ENCODE peak calls at places on chromosomes 6 and 20, in four cellular contexts. One of them, this sample, is unnamed.

GRCh38 chr6:144151010-144151727 is 852 bp downstream of the STX11 start:
- DNase-seq in prostate gland: no peak
- DNase-seq in body of pancreas: peak
- DNase-seq in psoas muscle: no peak
- DNase-seq in this sample: peak

GRCh38 chr6:45655630-45656422 is 278.1 kb upstream of the SUPT3H start:
- DNase-seq in prostate gland: no peak
- DNase-seq in body of pancreas: no peak
- DNase-seq in psoas muscle: no peak
- DNase-seq in this sample: no peak

GRCh38 chr20:13141541-13141940 is 79.5 kb upstream of the ISM1 start:
- DNase-seq in psoas muscle: no peak
- DNase-seq in body of pancreas: no peak
- DNase-seq in prostate gland: no peak
- DNase-seq in this sample: no peak

GRCh38 chr6:6885521-6886088 is 222.2 kb upstream of the RREB1 start:
- DNase-seq in body of pancreas: peak
- DNase-seq in psoas muscle: peak
- DNase-seq in prostate gland: no peak
- DNase-seq in this sample: peak

GRCh38 chr20:45833030-45833882 is at the start of gene SNX21:
- DNase-seq in psoas muscle: peak
- DNase-seq in body of pancreas: peak
- DNase-seq in prostate gland: peak
- DNase-seq in this sample: peak

GRCh38 chr6:109922851-109923250 is 55.3 kb upstream of the GPR6 start:
- DNase-seq in prostate gland: no peak
- DNase-seq in body of pancreas: no peak
- DNase-seq in psoas muscle: no peak
- DNase-seq in this sample: no peak

GRCh38 chr20:59351148-59352040 is 51.0 kb downstream of the EDN3 start:
- DNase-seq in psoas muscle: no peak
- DNase-seq in body of pancreas: no peak
- DNase-seq in prostate gland: no peak
- DNase-seq in this sample: no peak

GRCh38 chr6:18122128-18123093 is at the start of gene NHLRC1:
- DNase-seq in prostate gland: peak
- DNase-seq in psoas muscle: peak
- DNase-seq in body of pancreas: peak
- DNase-seq in this sample: peak

GRCh38 chr6:37059344-37060194 is 54.1 kb downstream of the FGD2 start:
- DNase-seq in body of pancreas: peak
- DNase-seq in prostate gland: peak
- DNase-seq in psoas muscle: peak
- DNase-seq in this sample: peak

GRCh38 chr20:35831029-35831428 is 59.2 kb downstream of the PHF20 start:
- DNase-seq in prostate gland: no peak
- DNase-seq in body of pancreas: no peak
- DNase-seq in psoas muscle: no peak
- DNase-seq in this sample: no peak

GRCh38 chr20:2626853-2627541 is 25.4 kb upstream of the NOP56 start:
- DNase-seq in prostate gland: no peak
- DNase-seq in body of pancreas: peak
- DNase-seq in psoas muscle: no peak
- DNase-seq in this sample: no peak

GRCh38 chr6:25484900-25485299 is 167.1 kb upstream of the SCGN start:
- DNase-seq in psoas muscle: no peak
- DNase-seq in prostate gland: no peak
- DNase-seq in body of pancreas: no peak
- DNase-seq in this sample: no peak

GRCh38 chr6:33428219-33428890 is 8.5 kb downstream of the SYNGAP1 start:
- DNase-seq in prostate gland: no peak
- DNase-seq in body of pancreas: peak
- DNase-seq in psoas muscle: no peak
- DNase-seq in this sample: no peak

GRCh38 chr6:140923048-140923447 is 1209.7 kb upstream of the GJE1 start:
- DNase-seq in prostate gland: no peak
- DNase-seq in psoas muscle: no peak
- DNase-seq in body of pancreas: no peak
- DNase-seq in this sample: no peak

GRCh38 chr6:156954781-156955180 is 177.6 kb downstream of the ARID1B start:
- DNase-seq in psoas muscle: no peak
- DNase-seq in body of pancreas: no peak
- DNase-seq in prostate gland: no peak
- DNase-seq in this sample: no peak

GRCh38 chr6:11040134-11040533 is 4.0 kb downstream of the ELOVL2 start:
- DNase-seq in body of pancreas: no peak
- DNase-seq in prostate gland: no peak
- DNase-seq in psoas muscle: no peak
- DNase-seq in this sample: no peak

GRCh38 chr20:32067234-32067821 is 15.3 kb downstream of the HCK start:
- DNase-seq in body of pancreas: no peak
- DNase-seq in prostate gland: no peak
- DNase-seq in psoas muscle: no peak
- DNase-seq in this sample: no peak

GRCh38 chr6:116514103-116514502 is 2.7 kb downstream of the CALHM5 start:
- DNase-seq in psoas muscle: no peak
- DNase-seq in body of pancreas: no peak
- DNase-seq in prostate gland: no peak
- DNase-seq in this sample: no peak

GRCh38 chr6:18405477-18406293 is 18.5 kb downstream of the RNF144B start:
- DNase-seq in psoas muscle: no peak
- DNase-seq in prostate gland: peak
- DNase-seq in body of pancreas: no peak
- DNase-seq in this sample: no peak

GRCh38 chr6:41428995-41429417 is 93.6 kb downstream of the NCR2 start:
- DNase-seq in body of pancreas: no peak
- DNase-seq in psoas muscle: peak
- DNase-seq in prostate gland: no peak
- DNase-seq in this sample: no peak

GRCh38 chr6:41957117-41957516 is 15.5 kb upstream of the CCND3 start:
- DNase-seq in prostate gland: no peak
- DNase-seq in body of pancreas: no peak
- DNase-seq in psoas muscle: no peak
- DNase-seq in this sample: no peak

GRCh38 chr20:41697861-41698559 is 79.8 kb upstream of the CHD6 start:
- DNase-seq in prostate gland: no peak
- DNase-seq in body of pancreas: peak
- DNase-seq in psoas muscle: no peak
- DNase-seq in this sample: no peak

GRCh38 chr20:7627734-7628663 is 312.3 kb downstream of the HAO1 start:
- DNase-seq in prostate gland: no peak
- DNase-seq in body of pancreas: no peak
- DNase-seq in psoas muscle: no peak
- DNase-seq in this sample: no peak

GRCh38 chr20:62242196-62242595 is 3.9 kb downstream of the OSBPL2 start:
- DNase-seq in body of pancreas: no peak
- DNase-seq in psoas muscle: no peak
- DNase-seq in prostate gland: no peak
- DNase-seq in this sample: no peak

GRCh38 chr6:29667158-29667557 is 10.3 kb downstream of the MOG start:
- DNase-seq in psoas muscle: no peak
- DNase-seq in prostate gland: no peak
- DNase-seq in body of pancreas: no peak
- DNase-seq in this sample: no peak

GRCh38 chr6:117451607-117452164 is 25.9 kb upstream of the ROS1 start:
- DNase-seq in psoas muscle: no peak
- DNase-seq in prostate gland: no peak
- DNase-seq in body of pancreas: no peak
- DNase-seq in this sample: no peak

GRCh38 chr6:80151641-80152040 is 45.2 kb downstream of the BCKDHB start:
- DNase-seq in psoas muscle: no peak
- DNase-seq in prostate gland: no peak
- DNase-seq in body of pancreas: no peak
- DNase-seq in this sample: no peak

GRCh38 chr6:136334465-136334846 is 44.8 kb upstream of the BCLAF1 start:
- DNase-seq in prostate gland: no peak
- DNase-seq in psoas muscle: no peak
- DNase-seq in body of pancreas: no peak
- DNase-seq in this sample: no peak
- H3K27ac ChIP-seq in prostate gland: no peak
- H3K27ac ChIP-seq in psoas muscle: no peak
- H3K27ac ChIP-seq in body of pancreas: no peak
- H3K27ac ChIP-seq in this sample: no peak

GRCh38 chr20:38477747-38478146 is 5.1 kb downstream of the RALGAPB start:
- DNase-seq in psoas muscle: no peak
- DNase-seq in body of pancreas: no peak
- DNase-seq in prostate gland: no peak
- DNase-seq in this sample: no peak

GRCh38 chr20:38471987-38472512 is 593 bp upstream of the RALGAPB start:
- DNase-seq in prostate gland: no peak
- DNase-seq in body of pancreas: no peak
- DNase-seq in psoas muscle: no peak
- DNase-seq in this sample: no peak

GRCh38 chr20:38471245-38471644 is 1.4 kb upstream of the RALGAPB start:
- DNase-seq in body of pancreas: no peak
- DNase-seq in prostate gland: no peak
- DNase-seq in psoas muscle: no peak
- DNase-seq in this sample: no peak

GRCh38 chr20:38472513-38473352 is at the start of gene RALGAPB:
- DNase-seq in psoas muscle: peak
- DNase-seq in prostate gland: peak
- DNase-seq in body of pancreas: peak
- DNase-seq in this sample: peak

DNA sequence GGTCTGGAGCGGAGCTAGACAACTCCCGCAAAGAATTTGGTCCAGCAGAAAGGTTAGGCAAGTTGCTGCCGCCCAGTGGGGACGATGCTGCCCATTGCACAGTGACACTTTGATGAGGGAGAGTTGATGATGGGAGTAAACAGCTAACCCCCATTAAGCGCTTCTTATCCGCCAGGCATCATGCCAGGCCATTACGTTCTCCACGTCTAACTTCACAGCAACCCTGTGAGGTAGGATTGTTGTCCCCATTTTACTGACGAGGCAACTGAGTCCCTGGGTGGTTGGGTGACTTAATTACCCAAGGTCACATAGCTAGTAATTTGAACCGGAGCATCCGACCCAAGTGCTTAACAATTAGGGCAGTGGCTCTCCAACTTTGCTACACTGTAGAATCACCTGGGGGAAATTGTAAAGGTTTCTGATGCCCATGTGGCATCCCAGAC is 731 bp downstream of the RALGAPB start:
- DNase-seq in prostate gland: peak
- DNase-seq in body of pancreas: no peak
- DNase-seq in psoas muscle: no peak
- DNase-seq in this sample: no peak
- TF ChIP-seq CTCF in prostate gland: no peak
- TF ChIP-seq CTCF in body of pancreas: no peak
- TF ChIP-seq CTCF in psoas muscle: no peak
- TF ChIP-seq CTCF in this sample: peak

DNA sequence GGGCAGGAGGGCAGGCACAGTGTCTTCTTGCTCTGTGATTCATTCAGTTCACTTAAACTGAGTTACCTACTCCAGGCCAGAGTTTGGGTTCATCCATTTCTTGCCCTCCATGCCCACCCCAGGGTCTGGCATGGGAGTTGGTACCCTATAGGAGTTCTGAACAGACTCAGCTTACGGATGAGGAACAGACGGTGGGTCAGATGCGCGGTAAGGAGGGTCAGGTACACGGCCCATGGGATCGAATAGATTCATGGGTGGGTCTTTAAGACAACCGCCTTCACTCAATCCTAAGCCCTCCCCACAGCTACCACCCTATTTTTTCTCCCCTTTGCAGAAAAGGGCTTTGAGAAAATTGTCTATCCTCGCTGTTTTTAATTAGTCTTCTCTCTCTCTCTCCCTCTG is 13.1 kb upstream of the TRIB3 start:
- DNase-seq in body of pancreas: no peak
- DNase-seq in prostate gland: no peak
- DNase-seq in psoas muscle: no peak
- DNase-seq in this sample: no peak
- H3K27ac ChIP-seq in body of pancreas: peak
- H3K27ac ChIP-seq in prostate gland: peak
- H3K27ac ChIP-seq in psoas muscle: no peak
- H3K27ac ChIP-seq in this sample: no peak

DNA sequence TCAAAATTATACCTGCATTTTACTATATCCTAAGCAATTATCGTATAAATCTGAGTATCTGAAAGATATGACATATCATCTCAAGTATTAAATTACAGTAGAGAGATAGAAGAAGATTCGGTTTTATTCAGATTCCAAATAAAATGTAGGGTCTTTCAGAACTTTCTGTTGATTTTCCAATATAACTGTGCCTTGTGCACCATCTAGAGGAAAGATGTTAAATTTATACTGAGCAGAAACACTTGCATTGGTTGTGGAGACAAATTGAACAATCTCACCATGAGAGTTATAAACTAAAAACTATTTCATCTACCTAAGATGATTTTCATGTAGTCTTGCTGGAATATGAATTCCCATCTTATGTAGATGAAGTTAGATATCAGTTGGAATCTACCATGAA is 26.8 kb upstream of the HSF2 start:
- DNase-seq in body of pancreas: no peak
- DNase-seq in prostate gland: no peak
- DNase-seq in psoas muscle: no peak
- DNase-seq in this sample: no peak
- TF ChIP-seq CTCF in body of pancreas: peak
- TF ChIP-seq CTCF in prostate gland: no peak
- TF ChIP-seq CTCF in psoas muscle: peak
- TF ChIP-seq CTCF in this sample: no peak

GRCh38 chr6:65071480-65071879 is 635.5 kb downstream of the EYS start:
- DNase-seq in psoas muscle: no peak
- DNase-seq in prostate gland: no peak
- DNase-seq in body of pancreas: no peak
- DNase-seq in this sample: no peak

GRCh38 chr6:65072500-65072899 is 634.5 kb downstream of the EYS start:
- DNase-seq in prostate gland: no peak
- DNase-seq in body of pancreas: no peak
- DNase-seq in psoas muscle: no peak
- DNase-seq in this sample: no peak

DNA sequence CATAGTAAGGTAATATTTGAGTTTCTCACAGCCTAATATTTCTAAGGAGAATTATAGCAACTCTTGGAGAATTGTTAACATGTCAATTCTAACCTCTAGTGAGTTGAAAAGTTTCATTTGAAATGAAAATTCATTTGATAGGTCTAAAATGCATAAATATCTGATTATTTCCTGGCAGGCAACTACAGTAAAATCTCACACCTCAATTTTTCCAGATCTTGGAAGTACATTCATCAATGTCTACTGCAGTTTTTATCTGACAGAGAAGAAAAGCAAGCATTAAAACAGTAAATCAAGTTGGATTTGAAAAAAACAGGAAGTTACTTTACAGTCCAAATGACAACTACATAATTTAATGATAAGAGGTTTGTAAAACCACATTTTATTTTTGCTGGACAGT is 631.3 kb downstream of the EYS start:
- DNase-seq in psoas muscle: no peak
- DNase-seq in body of pancreas: no peak
- DNase-seq in prostate gland: no peak
- DNase-seq in this sample: no peak
- H3K27ac ChIP-seq in psoas muscle: no peak
- H3K27ac ChIP-seq in body of pancreas: no peak
- H3K27ac ChIP-seq in prostate gland: no peak
- H3K27ac ChIP-seq in this sample: no peak

This sample was measured in right lobe of liver.